ENCODE peak calls at places on chromosomes 3 and 15, in eight cellular contexts. E is stimulated activated CD4-positive, alpha-beta T cell treated with anti-CD3 and anti-CD28 coated beads, Interleukin-2, amount 100 ng/mL, for 48 hours; M is right cardiac atrium; K is body of pancreas; N is GM12864; H is ureter; B is neural progenitor cell; U is HFFc6. F is an unnamed sample.

GRCh38 chr3:188244395-188244861 is 90.5 kb downstream of the LPP start:
- DNase-seq in U (peak; percentile 82), E (no peak), H (no peak), M (no peak), N (no peak), K (no peak), B (no peak), F (no peak)

GRCh38 chr3:171476532-171477102 is 16.4 kb upstream of the TNIK start:
- DNase-seq in N (no peak), K (no peak), U (no peak), E (no peak), M (no peak), B (no peak), H (no peak), F (no peak)

GRCh38 chr15:77623008-77623877 is 9.5 kb downstream of the LINGO1 start:
- DNase-seq in N (no peak), E (no peak), B (no peak), K (no peak), U (no peak), H (no peak), M (no peak), F (peak; percentile 39)

GRCh38 chr3:71461098-71461497 is 122.4 kb downstream of the FOXP1 start:
- DNase-seq in E (no peak), K (no peak), B (no peak), U (no peak), M (no peak), N (no peak), H (no peak), F (no peak)

GRCh38 chr15:68820205-68820588 is 498 bp downstream of the ANP32A start:
- DNase-seq in B (peak; percentile 66), U (no peak), M (peak; percentile 41), K (peak; percentile 48), E (peak; percentile 55), N (no peak), H (peak; percentile 65), F (no peak)

GRCh38 chr3:156507285-156507684 is 47.6 kb downstream of the SSR3 start:
- DNase-seq in M (no peak), H (no peak), K (no peak), U (no peak), B (no peak), E (no peak), N (no peak), F (no peak)

GRCh38 chr3:42668793-42669217 is 15.3 kb downstream of the ZBTB47 start:
- DNase-seq in B (no peak), H (peak; percentile 39), U (no peak), N (no peak), E (no peak), K (no peak), M (peak; percentile 14), F (no peak)

GRCh38 chr3:53003320-53003719 is 42.6 kb downstream of the SFMBT1 start:
- DNase-seq in M (no peak), N (no peak), E (no peak), B (no peak), K (no peak), H (no peak), U (no peak), F (no peak)

GRCh38 chr3:142566096-142566495 is 12.4 kb downstream of the ATR start:
- DNase-seq in E (no peak), N (no peak), U (no peak), K (no peak), B (no peak), H (no peak), M (no peak), F (no peak)

GRCh38 chr3:88986834-88987233 is 120.6 kb upstream of the EPHA3 start:
- DNase-seq in M (no peak), B (no peak), E (no peak), K (no peak), U (peak; percentile 65), H (no peak), N (no peak), F (no peak)

GRCh38 chr3:23726811-23727548 is 78.8 kb upstream of the UBE2E1 start:
- DNase-seq in H (no peak), B (no peak), U (no peak), N (peak; percentile 34), E (no peak), M (no peak), K (no peak), F (no peak)

GRCh38 chr15:41866263-41866703 is 27.6 kb downstream of the SPTBN5 start:
- DNase-seq in E (no peak), B (peak; percentile 71), K (no peak), N (no peak), U (no peak), H (no peak), M (no peak), F (no peak)

GRCh38 chr15:58440181-58440910 is 8.6 kb downstream of the LIPC start:
- DNase-seq in U (peak; percentile 41), H (no peak), N (no peak), M (no peak), E (no peak), B (no peak), K (peak; percentile 67), F (no peak)